ENCODE peak calls at places on chromosomes 12 and 14, in eight cellular contexts. U, N, V, K, L, I, Q and H are unnamed samples.

GRCh38 chr12:64392221-64392620 is 1.7 kb upstream of the C12orf56 start:
- DNase-seq in U (no peak), N (no peak), V (peak), K (no peak), L (peak), Q (no peak), I (no peak), H (peak)

GRCh38 chr12:452667-453210 is 7.0 kb upstream of the B4GALNT3 start:
- DNase-seq in V (no peak), L (peak), K (peak), U (no peak), N (no peak), I (no peak), Q (peak), H (no peak)

GRCh38 chr12:26524862-26525465 is 308.0 kb downstream of the ITPR2 start:
- DNase-seq in N (no peak), I (no peak), V (peak), L (peak), U (no peak), Q (peak), K (no peak), H (no peak)

GRCh38 chr12:106066051-106066705 is 72.6 kb downstream of the NUAK1 start:
- DNase-seq in K (no peak), V (peak), Q (no peak), N (no peak), U (no peak), L (no peak), I (no peak), H (no peak)

GRCh38 chr14:104582005-104582404 is 2.4 kb downstream of the C14orf180 start:
- DNase-seq in I (peak), K (no peak), U (no peak), Q (no peak), V (no peak), L (peak), N (no peak), H (no peak)

GRCh38 chr12:12506541-12506940 is 56.1 kb downstream of the DUSP16 start:
- DNase-seq in V (peak), U (no peak), I (no peak), Q (no peak), N (no peak), L (no peak), K (no peak), H (no peak)

GRCh38 chr12:79826267-79827128 is 108.4 kb downstream of the PPP1R12A start:
- DNase-seq in L (no peak), U (no peak), K (no peak), N (no peak), I (no peak), V (no peak), Q (no peak), H (no peak)

GRCh38 chr12:75341873-75342272 is 7.4 kb downstream of the GLIPR1L1 start:
- DNase-seq in I (no peak), K (no peak), N (no peak), U (no peak), Q (no peak), L (no peak), V (peak), H (no peak)

GRCh38 chr14:60195179-60195810 is 30.1 kb upstream of the DHRS7 start:
- DNase-seq in V (peak), K (no peak), U (no peak), N (no peak), Q (no peak), L (no peak), I (no peak), H (no peak)

GRCh38 chr12:44381341-44381740 is 494.8 kb downstream of the NELL2 start:
- DNase-seq in K (no peak), Q (no peak), I (no peak), U (no peak), N (no peak), V (no peak), L (no peak), H (no peak)

GRCh38 chr12:121830588-121831265 is 26.9 kb downstream of the SETD1B start:
- DNase-seq in U (no peak), V (no peak), N (no peak), I (no peak), Q (no peak), K (no peak), L (no peak), H (no peak)

GRCh38 chr12:20257311-20257710 is 111.0 kb upstream of the PDE3A start:
- DNase-seq in U (no peak), N (no peak), Q (no peak), K (no peak), V (no peak), I (no peak), L (no peak), H (no peak)